ENCODE peak calls at places on chromosomes 7 and 10, in six cellular contexts. One of them, this sample, is unnamed.

GRCh38 chr7:99124236-99124635 is 19.7 kb downstream of the SMURF1 start:
- DNase-seq in SK-N-SH: no peak
- DNase-seq in hepatocyte: no peak
- DNase-seq in cardiac fibroblast: no peak
- DNase-seq in ascending aorta: no peak
- DNase-seq in T-helper 9 cell: no peak
- DNase-seq in this sample: no peak

GRCh38 chr10:50431118-50431517 is 179.8 kb upstream of the ASAH2 start:
- DNase-seq in hepatocyte: no peak
- DNase-seq in ascending aorta: no peak
- DNase-seq in cardiac fibroblast: peak; percentile 85
- DNase-seq in T-helper 9 cell: no peak
- DNase-seq in SK-N-SH: no peak
- DNase-seq in this sample: no peak

GRCh38 chr10:100185364-100186252 is at the start of gene ERLIN1:
- DNase-seq in ascending aorta: peak; percentile 51
- DNase-seq in T-helper 9 cell: peak; percentile 92
- DNase-seq in SK-N-SH: peak; percentile 97
- DNase-seq in cardiac fibroblast: peak; percentile 88
- DNase-seq in hepatocyte: peak; percentile 97
- DNase-seq in this sample: peak; percentile 94

GRCh38 chr10:110399163-110400094 is 94.7 kb upstream of the SMNDC1 start:
- DNase-seq in SK-N-SH: no peak
- DNase-seq in cardiac fibroblast: peak; percentile 100
- DNase-seq in hepatocyte: peak; percentile 70
- DNase-seq in ascending aorta: no peak
- DNase-seq in T-helper 9 cell: no peak
- DNase-seq in this sample: no peak

GRCh38 chr10:127875916-127876315 is 16.8 kb downstream of the CLRN3 start:
- DNase-seq in hepatocyte: no peak
- DNase-seq in T-helper 9 cell: no peak
- DNase-seq in SK-N-SH: no peak
- DNase-seq in cardiac fibroblast: no peak
- DNase-seq in ascending aorta: no peak
- DNase-seq in this sample: no peak

GRCh38 chr7:80940539-80941205 is 21.8 kb upstream of the SEMA3C start:
- DNase-seq in T-helper 9 cell: no peak
- DNase-seq in SK-N-SH: no peak
- DNase-seq in ascending aorta: no peak
- DNase-seq in hepatocyte: no peak
- DNase-seq in cardiac fibroblast: peak; percentile 51
- DNase-seq in this sample: no peak

GRCh38 chr10:14016011-14016536 is 314.6 kb downstream of the FRMD4A start:
- DNase-seq in SK-N-SH: no peak
- DNase-seq in ascending aorta: peak; percentile 16
- DNase-seq in cardiac fibroblast: peak; percentile 63
- DNase-seq in T-helper 9 cell: no peak
- DNase-seq in hepatocyte: no peak
- DNase-seq in this sample: no peak

GRCh38 chr7:138167222-138167621 is 91.0 kb downstream of the AKR1D1 start:
- DNase-seq in hepatocyte: no peak
- DNase-seq in ascending aorta: no peak
- DNase-seq in T-helper 9 cell: no peak
- DNase-seq in cardiac fibroblast: no peak
- DNase-seq in SK-N-SH: no peak
- DNase-seq in this sample: no peak

GRCh38 chr10:114117728-114118127 is 56.3 kb downstream of the CCDC186 start:
- DNase-seq in SK-N-SH: no peak
- DNase-seq in T-helper 9 cell: no peak
- DNase-seq in ascending aorta: no peak
- DNase-seq in hepatocyte: no peak
- DNase-seq in cardiac fibroblast: no peak
- DNase-seq in this sample: no peak

GRCh38 chr10:90175161-90175681 is 473.8 kb downstream of the KIF20B start:
- DNase-seq in cardiac fibroblast: no peak
- DNase-seq in T-helper 9 cell: no peak
- DNase-seq in SK-N-SH: no peak
- DNase-seq in hepatocyte: no peak
- DNase-seq in ascending aorta: no peak
- DNase-seq in this sample: no peak